ENCODE peak calls at places on chromosomes 6 and 20, in nine cellular contexts. M is activated CD4-positive, alpha-beta T cell treated with anti-CD3 and anti-CD28 coated beads, Interleukin-2, amount 50 U/mL, for 1 hour; G is ovary; A is NCI-H1930; H is naive B cell; J is stimulated activated CD4-positive, alpha-beta T cell treated with anti-CD3 and anti-CD28 coated beads, Interleukin-15, amount 100 ng/mL, for 24 hours; X is anterior cingulate cortex; L is DMS 273 treated with DMSO at 0.1 percent for 48 hours; W is foreskin fibroblast. P is an unnamed sample.

GRCh38 chr6:159067334-159067733 is 22.5 kb upstream of the TAGAP start:
- DNase-seq in A (no peak), M (no peak), G (no peak), J (peak; percentile 45), L (no peak), W (no peak), X (no peak), H (no peak), P (no peak)

GRCh38 chr6:97449437-97449966 is 166.5 kb upstream of the MMS22L start:
- DNase-seq in H (no peak), G (no peak), X (no peak), W (no peak), A (no peak), L (no peak), J (no peak), M (no peak), P (no peak)

GRCh38 chr20:4661191-4661590 is 60.5 kb upstream of the PRND start:
- DNase-seq in X (no peak), W (no peak), J (peak; percentile 14), G (no peak), H (peak; percentile 8), A (no peak), L (no peak), M (peak; percentile 6), P (no peak)

GRCh38 chr6:125612400-125612846 is 137.0 kb upstream of the HEY2 start:
- DNase-seq in L (no peak), G (no peak), A (peak; percentile 32), W (no peak), J (no peak), H (no peak), X (no peak), M (no peak), P (no peak)

GRCh38 chr20:41166201-41167117 is 29.1 kb downstream of the PLCG1 start:
- DNase-seq in M (no peak), G (peak; percentile 4), J (no peak), L (no peak), W (no peak), X (no peak), A (no peak), H (no peak), P (no peak)

GRCh38 chr6:169724554-169725269 is 412 bp upstream of the PHF10 start:
- DNase-seq in M (peak; percentile 64), X (peak; percentile 42), J (peak; percentile 82), W (peak; percentile 68), G (peak; percentile 60), L (no peak), A (peak; percentile 67), H (peak; percentile 75), P (peak; percentile 75)

GRCh38 chr6:168871535-168872106 is 382.0 kb downstream of the THBS2 start:
- DNase-seq in M (no peak), X (no peak), A (no peak), G (no peak), H (no peak), L (no peak), J (no peak), W (no peak), P (no peak)

GRCh38 chr6:120211955-120212792 is 862.6 kb upstream of the MAN1A1 start:
- DNase-seq in W (peak; percentile 16), G (no peak), X (no peak), A (no peak), J (no peak), H (no peak), M (no peak), L (no peak), P (no peak)

GRCh38 chr6:119147101-119148053 is 68.9 kb upstream of the FAM184A start:
- DNase-seq in X (no peak), W (peak; percentile 98), M (no peak), J (peak; percentile 80), G (peak; percentile 37), A (no peak), L (no peak), H (no peak), P (no peak)

GRCh38 chr6:10528170-10528981 is 7.2 kb downstream of the GCNT2 start:
- DNase-seq in M (no peak), A (no peak), J (no peak), W (peak; percentile 37), L (no peak), G (no peak), X (no peak), H (peak; percentile 50), P (no peak)

GRCh38 chr6:105452924-105453756 is 50.3 kb upstream of the PREP start:
- DNase-seq in A (no peak), M (peak; percentile 8), J (peak; percentile 15), W (no peak), L (no peak), G (no peak), H (peak; percentile 71), X (no peak), P (no peak)

GRCh38 chr6:22575190-22575589 is 5.8 kb downstream of the HDGFL1 start:
- DNase-seq in H (no peak), M (no peak), X (no peak), L (no peak), G (no peak), A (no peak), W (peak; percentile 32), J (no peak), P (no peak)

GRCh38 chr6:111784423-111784822 is 88.8 kb downstream of the FYN start:
- DNase-seq in X (no peak), A (no peak), M (no peak), J (no peak), L (peak; percentile 36), W (no peak), H (no peak), G (no peak), P (no peak)

GRCh38 chr6:6711832-6712231 is 123.3 kb downstream of the LY86 start:
- DNase-seq in G (no peak), X (no peak), H (peak; percentile 68), A (no peak), L (no peak), M (no peak), W (no peak), J (peak; percentile 24), P (no peak)

GRCh38 chr6:41277644-41278043 is 8.8 kb downstream of the TREM1 start:
- DNase-seq in G (no peak), M (no peak), H (no peak), X (no peak), J (no peak), A (no peak), W (no peak), L (no peak), P (no peak)

GRCh38 chr6:36852481-36853147 is 13.4 kb upstream of the CPNE5 start:
- DNase-seq in J (no peak), H (no peak), G (no peak), W (peak; percentile 90), A (no peak), X (no peak), M (no peak), L (no peak), P (no peak)

GRCh38 chr6:158627940-158628211 is 16.7 kb downstream of the DYNLT1 start:
- DNase-seq in G (no peak), X (no peak), A (no peak), H (no peak), W (no peak), J (no peak), L (no peak), M (no peak), P (no peak)

GRCh38 chr20:56551571-56551970 is 18.5 kb downstream of the FAM209B start:
- DNase-seq in A (no peak), H (no peak), G (no peak), X (no peak), M (no peak), W (no peak), J (no peak), L (no peak), P (no peak)

P was measured in HEK293T.